ENCODE peak calls at places on chromosomes 13 and 19, in five cellular contexts. O is mucosa of descending colon; K is nephron progenitor cell; Z is A673; S is CD4-positive, alpha-beta T cell. W is an unnamed sample.

GRCh38 chr13:108377646-108378206 is 108.2 kb downstream of the TNFSF13B start:
- DNase-seq in Z (no peak), O (no peak), S (no peak), K (no peak), W (no peak)

GRCh38 chr13:73776137-73776785 is 357.9 kb downstream of the KLF12 start:
- DNase-seq in S (no peak), K (no peak), Z (no peak), O (no peak), W (no peak)

GRCh38 chr13:29730253-29730652 is 120.2 kb downstream of the UBL3 start:
- DNase-seq in S (no peak), O (no peak), K (no peak), Z (no peak), W (no peak)

GRCh38 chr19:5232798-5233505 is 107.7 kb downstream of the PTPRS start:
- DNase-seq in O (no peak), Z (peak; percentile 30), S (no peak), K (no peak), W (no peak)

GRCh38 chr19:46159418-46159817 is 11.4 kb downstream of the IGFL2 start:
- DNase-seq in S (no peak), K (no peak), O (no peak), Z (no peak), W (no peak)

GRCh38 chr13:31476266-31476665 is 263.1 kb upstream of the RXFP2 start:
- DNase-seq in K (no peak), O (no peak), S (no peak), Z (no peak), W (no peak)

GRCh38 chr19:15022752-15023151 is 26.5 kb upstream of the CASP14 start:
- DNase-seq in S (no peak), O (no peak), K (no peak), Z (no peak), W (peak; percentile 92)

GRCh38 chr13:106299616-106300015 is 235.8 kb downstream of the EFNB2 start:
- DNase-seq in O (no peak), Z (no peak), K (no peak), S (no peak), W (no peak)

GRCh38 chr19:30564551-30565011 is 192.4 kb downstream of the ZNF536 start:
- DNase-seq in S (no peak), K (no peak), Z (no peak), O (no peak), W (no peak)

GRCh38 chr19:5271145-5271544 is 69.5 kb downstream of the PTPRS start:
- DNase-seq in S (no peak), K (no peak), O (no peak), Z (peak; percentile 50), W (no peak)

GRCh38 chr19:9793051-9793591 is 24.6 kb upstream of the ZNF846 start:
- DNase-seq in S (peak; percentile 62), K (no peak), Z (peak; percentile 75), O (no peak), W (peak; percentile 54)

GRCh38 chr13:100544866-100545683 is 43.5 kb downstream of the GGACT start:
- DNase-seq in S (no peak), Z (no peak), K (no peak), O (no peak), W (peak; percentile 90)

GRCh38 chr13:48750588-48751383 is 97.1 kb downstream of the CYSLTR2 start:
- DNase-seq in O (no peak), K (no peak), S (no peak), Z (no peak), W (peak; percentile 14)

GRCh38 chr19:54142166-54142780 is 4.7 kb downstream of the CNOT3 start:
- DNase-seq in S (no peak), K (no peak), Z (no peak), O (no peak), W (no peak)

GRCh38 chr13:97366172-97366688 is 67.7 kb upstream of the RAP2A start:
- DNase-seq in K (no peak), S (no peak), Z (peak; percentile 21), O (no peak), W (no peak)

GRCh38 chr13:85379433-85379832 is 419.8 kb downstream of the SLITRK6 start:
- DNase-seq in Z (no peak), O (no peak), S (no peak), K (no peak), W (no peak)

GRCh38 chr13:40101708-40102359 is 446.4 kb downstream of the COG6 start:
- DNase-seq in Z (no peak), K (no peak), S (no peak), O (no peak), W (no peak)

W was measured in body of pancreas.